ENCODE peak calls at places on chromosome 11, in four cellular contexts. J is astrocyte, E is right lobe of liver, R is neural progenitor cell. G is an unnamed sample.

GRCh38 chr11:66523611-66524010 is 13.2 kb downstream of the BBS1 start:
- DNase-seq in E (no peak), J (no peak), R (no peak), G (no peak)

GRCh38 chr11:22044126-22044525 is 148.8 kb upstream of the ANO5 start:
- DNase-seq in E (no peak), J (no peak), R (no peak), G (no peak)

GRCh38 chr11:46658259-46658658 is 40.9 kb downstream of the ATG13 start:
- DNase-seq in R (no peak), E (peak; percentile 83), J (peak; percentile 62), G (no peak)

GRCh38 chr11:45933131-45933821 is 10.8 kb downstream of the LARGE2 start:
- DNase-seq in E (peak; percentile 78), J (peak; percentile 25), R (no peak), G (no peak)

GRCh38 chr11:33932721-33933120 is 40.8 kb upstream of the LMO2 start:
- DNase-seq in J (no peak), R (no peak), E (no peak), G (no peak)

GRCh38 chr11:92528051-92528450 is 303.4 kb downstream of the FAT3 start:
- DNase-seq in E (no peak), R (no peak), J (peak; percentile 96), G (no peak)

GRCh38 chr11:20367313-20367948 is 3.9 kb downstream of the HTATIP2 start:
- DNase-seq in E (no peak), J (peak; percentile 82), R (no peak), G (peak; percentile 30)

GRCh38 chr11:77047007-77047927 is 13.1 kb downstream of the B3GNT6 start:
- DNase-seq in E (peak; percentile 85), R (peak; percentile 79), J (peak; percentile 80), G (peak; percentile 65)

GRCh38 chr11:10568486-10568941 is at the start of gene LYVE1:
- DNase-seq in R (no peak), J (no peak), E (no peak), G (peak; percentile 33)

GRCh38 chr11:35857922-35858321 is 85.9 kb upstream of the LDLRAD3 start:
- DNase-seq in R (no peak), J (no peak), E (no peak), G (no peak)

GRCh38 chr11:35862666-35863065 is 81.2 kb upstream of the LDLRAD3 start:
- DNase-seq in E (no peak), J (no peak), R (no peak), G (no peak)

GRCh38 chr11:79617561-79617960 is 176.7 kb upstream of the TENM4 start:
- DNase-seq in J (no peak), E (no peak), R (no peak), G (no peak)

GRCh38 chr11:20909995-20910726 is 240.8 kb downstream of the NELL1 start:
- DNase-seq in J (no peak), R (no peak), E (no peak), G (no peak)

GRCh38 chr11:79440451-79441158 is at the start of gene TENM4:
- DNase-seq in E (no peak), J (peak; percentile 92), R (peak; percentile 83), G (no peak)

GRCh38 chr11:115598502-115598901 is 94.3 kb upstream of the CADM1 start:
- DNase-seq in R (peak; percentile 58), E (no peak), J (no peak), G (no peak)

GRCh38 chr11:127106142-127106541 is 105.6 kb upstream of the KIRREL3 start:
- DNase-seq in J (no peak), E (peak; percentile 66), R (peak; percentile 72), G (no peak)

GRCh38 chr11:133905677-133906156 is 51.1 kb downstream of the IGSF9B start:
- DNase-seq in J (no peak), E (no peak), R (no peak), G (no peak)

GRCh38 chr11:84740050-84740449 is 887.1 kb downstream of the DLG2 start:
- DNase-seq in E (no peak), R (peak; percentile 5), J (no peak), G (no peak)

GRCh38 chr11:1050581-1051355 is 14.2 kb upstream of the MUC6 start:
- DNase-seq in J (no peak), R (peak; percentile 80), E (peak; percentile 82), G (peak; percentile 17)

GRCh38 chr11:78801161-78801884 is 226.7 kb upstream of the NARS2 start:
- DNase-seq in J (peak; percentile 98), R (no peak), E (no peak), G (peak; percentile 44)

GRCh38 chr11:35107866-35108265 is 31.1 kb upstream of the CD44 start:
- DNase-seq in J (no peak), R (no peak), E (no peak), G (no peak)

GRCh38 chr11:95147364-95147905 is 57.8 kb downstream of the ENDOD1 start:
- DNase-seq in R (no peak), E (no peak), J (peak; percentile 90), G (no peak)

GRCh38 chr11:57638005-57638760 is 11.5 kb downstream of the YPEL4 start:
- DNase-seq in E (no peak), R (peak; percentile 97), J (peak; percentile 76), G (no peak)

GRCh38 chr11:115313224-115313838 is 190.9 kb downstream of the CADM1 start:
- DNase-seq in R (no peak), J (no peak), E (no peak), G (no peak)

GRCh38 chr11:83006877-83007330 is 64.8 kb downstream of the RAB30 start:
- DNase-seq in R (no peak), J (no peak), E (peak; percentile 60), G (peak; percentile 40)

GRCh38 chr11:132451942-132452601 is 1080.2 kb downstream of the OPCML start:
- DNase-seq in R (peak; percentile 39), J (peak; percentile 22), E (no peak), G (no peak)

GRCh38 chr11:29119691-29120328 is 897.0 kb downstream of the KCNA4 start:
- DNase-seq in J (peak; percentile 94), E (no peak), R (no peak), G (no peak)

GRCh38 chr11:100684101-100685065 is 2.7 kb upstream of the ARHGAP42 start:
- DNase-seq in R (no peak), E (no peak), J (peak; percentile 52), G (no peak)

GRCh38 chr11:68749501-68750196 is 1.7 kb downstream of the TESMIN start:
- DNase-seq in J (peak; percentile 32), R (peak; percentile 56), E (no peak), G (no peak)

GRCh38 chr11:68751331-68751856 is at the start of gene TESMIN:
- DNase-seq in R (peak; percentile 94), J (peak; percentile 11), E (peak; percentile 96), G (peak; percentile 62)

GRCh38 chr11:68750197-68750987 is 928 bp downstream of the TESMIN start:
- DNase-seq in J (no peak), R (peak; percentile 71), E (no peak), G (no peak)

GRCh38 chr11:68749061-68749491 is 2.2 kb downstream of the TESMIN start:
- DNase-seq in J (peak; percentile 13), R (no peak), E (no peak), G (no peak)

DNA sequence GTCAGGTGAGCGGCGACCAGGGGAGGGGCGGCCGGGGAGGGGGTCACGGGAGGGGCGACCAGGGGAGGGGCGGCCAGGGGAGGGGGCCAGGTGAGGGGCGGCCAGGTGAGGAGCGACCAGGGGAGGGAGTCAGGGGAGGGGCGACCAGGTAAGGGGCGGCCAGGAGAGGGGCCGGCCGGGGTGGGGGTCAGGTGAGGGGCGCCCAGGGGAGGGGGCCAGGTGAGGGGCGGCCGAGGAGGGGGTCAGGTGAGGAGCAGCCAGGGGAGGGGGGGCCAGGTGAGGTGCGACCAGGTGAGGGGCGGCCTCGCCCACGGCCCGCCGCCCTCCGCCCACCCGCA is 363 bp downstream of the TESMIN start:
- DNase-seq in E (peak; percentile 52), R (no peak), J (no peak), G (no peak)
- H3K27ac ChIP-seq in E (no peak overlapping the region), R (no peak overlapping the region), J (no peak overlapping the region), G (no peak overlapping the region)

GRCh38 chr11:64848779-64849599 is 4.5 kb upstream of the CDC42BPG start:
- DNase-seq in R (peak; percentile 69), E (peak; percentile 92), J (no peak), G (no peak)
- H3K27ac ChIP-seq in R (no peak overlapping the region), E (no peak overlapping the region), J (no peak overlapping the region), G (peak overlapping the region; percentile 60)

GRCh38 chr11:111045408-111045806 is 200.1 kb upstream of the POU2AF2 start:
- DNase-seq in J (no peak), E (no peak), R (no peak), G (no peak)
- H3K27ac ChIP-seq in J (no peak overlapping the region), E (no peak overlapping the region), R (no peak overlapping the region), G (no peak overlapping the region)

GRCh38 chr11:120532082-120532481 is 20.5 kb downstream of the GRIK4 start:
- DNase-seq in R (no peak), J (no peak), E (no peak), G (no peak)

GRCh38 chr11:120536091-120536796 is 24.7 kb downstream of the GRIK4 start:
- DNase-seq in E (no peak), R (no peak), J (no peak), G (no peak)

GRCh38 chr11:120529214-120529613 is 17.7 kb downstream of the GRIK4 start:
- DNase-seq in J (no peak), R (no peak), E (no peak), G (no peak)

GRCh38 chr11:120528749-120529148 is 17.2 kb downstream of the GRIK4 start:
- DNase-seq in R (no peak), J (no peak), E (no peak), G (no peak)

GRCh38 chr11:120532511-120533196 is 21.1 kb downstream of the GRIK4 start:
- DNase-seq in J (peak; percentile 67), E (no peak), R (peak; percentile 62), G (no peak)
- H3K27ac ChIP-seq in J (no peak overlapping the region), E (no peak overlapping the region), R (no peak overlapping the region), G (no peak overlapping the region)

GRCh38 chr11:128726464-128727139 is 32.7 kb downstream of the FLI1 start:
- DNase-seq in R (no peak), E (no peak), J (no peak), G (peak; percentile 36)

GRCh38 chr11:128724891-128725611 is 31.2 kb downstream of the FLI1 start:
- DNase-seq in R (no peak), J (no peak), E (no peak), G (no peak)

GRCh38 chr11:128727811-128728431 is 34.0 kb downstream of the FLI1 start:
- DNase-seq in R (no peak), J (no peak), E (no peak), G (no peak)

GRCh38 chr11:128727320-128727719 is 33.4 kb downstream of the FLI1 start:
- DNase-seq in R (no peak), J (no peak), E (no peak), G (no peak)

GRCh38 chr11:128725630-128726461 is 32.0 kb downstream of the FLI1 start:
- DNase-seq in R (no peak), E (no peak), J (peak; percentile 33), G (no peak)
- H3K27ac ChIP-seq in R (no peak overlapping the region), E (peak overlapping the region; percentile 28), J (no peak overlapping the region), G (no peak overlapping the region)

DNA sequence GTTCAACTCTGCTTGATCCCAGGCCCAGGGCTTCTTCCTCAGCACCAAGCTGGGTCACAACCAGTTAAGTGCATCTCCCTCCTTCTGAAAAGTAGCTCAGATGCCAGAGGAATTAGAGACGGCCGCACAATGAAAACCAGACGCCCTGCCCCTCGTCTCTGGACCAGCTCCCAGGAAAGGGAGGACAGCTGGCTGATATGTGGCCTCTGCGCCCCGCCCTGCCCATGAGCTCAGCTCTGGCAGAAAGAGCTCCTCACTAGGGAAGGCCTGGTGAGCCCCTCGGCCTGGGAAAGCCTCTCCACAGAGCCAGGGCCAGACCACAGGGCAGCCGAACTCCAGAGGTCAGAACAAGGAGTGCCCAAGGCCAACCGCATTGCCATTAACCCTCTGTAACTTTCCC is 18.1 kb upstream of the SCGB1A1 start:
- DNase-seq in J (peak; percentile 85), E (no peak), R (no peak), G (peak; percentile 49)
- H3K27ac ChIP-seq in J (no peak overlapping the region), E (no peak overlapping the region), R (no peak overlapping the region), G (peak overlapping the region; percentile 57)

G was measured in gastrocnemius medialis.